ENCODE peak calls at places on chromosomes 16 and 17, in seven cellular contexts. Y, E, V, B, T, Z and W are unnamed samples.

GRCh38 chr16:78364501-78364900 is 265.0 kb downstream of the WWOX start:
- DNase-seq in Y (no peak), E (no peak), V (no peak), B (no peak), T (no peak), Z (no peak), W (no peak)

GRCh38 chr17:7281953-7282751 is 634 bp downstream of the SLC2A4 start:
- DNase-seq in Y (no peak), E (no peak), V (no peak), B (no peak), T (no peak), Z (no peak), W (no peak)

GRCh38 chr16:80718480-80719220 is 85.7 kb downstream of the CDYL2 start:
- DNase-seq in Y (no peak), E (peak), V (no peak), B (no peak), T (no peak), Z (peak), W (no peak)

GRCh38 chr17:78504156-78504925 is 72.9 kb downstream of the DNAH17 start:
- DNase-seq in Y (no peak), E (no peak), V (no peak), B (no peak), T (no peak), Z (no peak), W (no peak)

GRCh38 chr17:19313746-19314651 is 48.5 kb downstream of the B9D1 start:
- DNase-seq in Y (no peak), E (no peak), V (no peak), B (no peak), T (no peak), Z (no peak), W (no peak)

GRCh38 chr16:56195151-56195550 is 3.9 kb downstream of the GNAO1 start:
- DNase-seq in Y (no peak), E (no peak), V (no peak), B (no peak), T (no peak), Z (no peak), W (no peak)

GRCh38 chr16:4882633-4883285 is 35.5 kb downstream of the UBN1 start:
- DNase-seq in Y (no peak), E (peak), V (no peak), B (no peak), T (no peak), Z (peak), W (peak)

GRCh38 chr17:76500074-76500744 is 1.0 kb downstream of the RHBDF2 start:
- DNase-seq in Y (no peak), E (no peak), V (no peak), B (peak), T (no peak), Z (no peak), W (no peak)

GRCh38 chr16:12994402-12994801 is 93.0 kb downstream of the SHISA9 start:
- DNase-seq in Y (no peak), E (no peak), V (no peak), B (no peak), T (no peak), Z (no peak), W (no peak)

GRCh38 chr17:1787301-1787902 is 25.5 kb downstream of the SERPINF1 start:
- DNase-seq in Y (no peak), E (peak), V (peak), B (no peak), T (peak), Z (peak), W (peak)

GRCh38 chr16:30184430-30185140 is 1.2 kb downstream of the CORO1A start:
- DNase-seq in Y (peak), E (no peak), V (no peak), B (peak), T (peak), Z (no peak), W (no peak)

GRCh38 chr16:89052824-89053724 is 40.6 kb upstream of the ACSF3 start:
- DNase-seq in Y (no peak), E (no peak), V (peak), B (no peak), T (no peak), Z (peak), W (no peak)

GRCh38 chr17:5618511-5618910 is 34.2 kb upstream of the NLRP1 start:
- DNase-seq in Y (no peak), E (no peak), V (no peak), B (no peak), T (no peak), Z (no peak), W (no peak)